ENCODE peak calls at places on chromosome 20, in four cellular contexts. W is K562, P is GM12878, S is HepG2. U is an unnamed sample.

GRCh38 chr20:38303908-38304379 is at the start of gene BPI:
- DNase-seq in S (no peak), P (no peak), W (no peak), U (no peak)

GRCh38 chr20:4555188-4555893 is 166.4 kb upstream of the PRND start:
- DNase-seq in W (no peak), S (no peak), P (no peak), U (no peak)

GRCh38 chr20:49687595-49688567 is 25.8 kb downstream of the B4GALT5 start:
- DNase-seq in W (peak; percentile 53), P (no peak), S (no peak), U (no peak)

GRCh38 chr20:15257071-15257470 is 919.7 kb upstream of the FLRT3 start:
- DNase-seq in S (no peak), P (no peak), W (no peak), U (no peak)

GRCh38 chr20:43900496-43900895 is 14.2 kb upstream of the TOX2 start:
- DNase-seq in S (no peak), W (no peak), P (no peak), U (no peak)

GRCh38 chr20:62646851-62647520 is 4.7 kb downstream of the SLCO4A1 start:
- DNase-seq in P (no peak), W (no peak), S (no peak), U (no peak)

GRCh38 chr20:19301843-19302242 is 89.4 kb downstream of the SLC24A3 start:
- DNase-seq in W (no peak), P (no peak), S (no peak), U (no peak)

GRCh38 chr20:2386516-2387179 is 5.9 kb downstream of the TGM6 start:
- DNase-seq in S (no peak), W (no peak), P (no peak), U (no peak)

GRCh38 chr20:10419550-10420133 is 14.4 kb downstream of the MKKS start:
- DNase-seq in W (no peak), P (no peak), S (no peak), U (no peak)

GRCh38 chr20:34710861-34711574 is 6.9 kb downstream of the TP53INP2 start:
- DNase-seq in W (no peak), P (no peak), S (no peak), U (no peak)

GRCh38 chr20:13492001-13492480 is 146.7 kb downstream of the TASP1 start:
- DNase-seq in W (no peak), P (no peak), S (no peak), U (no peak)

GRCh38 chr20:23938118-23938438 is 50.5 kb downstream of the GGTLC1 start:
- DNase-seq in S (no peak), W (no peak), P (no peak), U (no peak)

GRCh38 chr20:64210661-64211369 is 44.7 kb upstream of the PCMTD2 start:
- DNase-seq in P (no peak), W (no peak), S (no peak), U (no peak)

GRCh38 chr20:34941224-34941623 is 14.4 kb downstream of the GSS start:
- DNase-seq in W (no peak), S (no peak), P (no peak), U (no peak)

GRCh38 chr20:35329435-35330139 is 37.4 kb upstream of the FAM83C start:
- DNase-seq in W (peak; percentile 80), P (no peak), S (peak; percentile 75), U (no peak)

GRCh38 chr20:44041001-44041400 is 126.3 kb downstream of the TOX2 start:
- DNase-seq in W (no peak), S (no peak), P (no peak), U (peak; percentile 39)

GRCh38 chr20:37989601-37990001 is 43.7 kb downstream of the TTI1 start:
- DNase-seq in P (no peak), W (no peak), S (no peak), U (no peak)

GRCh38 chr20:39553120-39553519 is 591.0 kb downstream of the DHX35 start:
- DNase-seq in P (no peak), S (no peak), W (no peak), U (no peak)

GRCh38 chr20:9867196-9867980 is 28.5 kb upstream of the PAK5 start:
- DNase-seq in W (no peak), S (no peak), P (no peak), U (no peak)

GRCh38 chr20:13799974-13800373 is 15.1 kb downstream of the NDUFAF5 start:
- DNase-seq in W (no peak), S (no peak), P (no peak), U (no peak)

GRCh38 chr20:23125159-23125558 is 39.0 kb upstream of the CD93 start:
- DNase-seq in S (no peak), P (no peak), W (no peak), U (no peak)

DNA sequence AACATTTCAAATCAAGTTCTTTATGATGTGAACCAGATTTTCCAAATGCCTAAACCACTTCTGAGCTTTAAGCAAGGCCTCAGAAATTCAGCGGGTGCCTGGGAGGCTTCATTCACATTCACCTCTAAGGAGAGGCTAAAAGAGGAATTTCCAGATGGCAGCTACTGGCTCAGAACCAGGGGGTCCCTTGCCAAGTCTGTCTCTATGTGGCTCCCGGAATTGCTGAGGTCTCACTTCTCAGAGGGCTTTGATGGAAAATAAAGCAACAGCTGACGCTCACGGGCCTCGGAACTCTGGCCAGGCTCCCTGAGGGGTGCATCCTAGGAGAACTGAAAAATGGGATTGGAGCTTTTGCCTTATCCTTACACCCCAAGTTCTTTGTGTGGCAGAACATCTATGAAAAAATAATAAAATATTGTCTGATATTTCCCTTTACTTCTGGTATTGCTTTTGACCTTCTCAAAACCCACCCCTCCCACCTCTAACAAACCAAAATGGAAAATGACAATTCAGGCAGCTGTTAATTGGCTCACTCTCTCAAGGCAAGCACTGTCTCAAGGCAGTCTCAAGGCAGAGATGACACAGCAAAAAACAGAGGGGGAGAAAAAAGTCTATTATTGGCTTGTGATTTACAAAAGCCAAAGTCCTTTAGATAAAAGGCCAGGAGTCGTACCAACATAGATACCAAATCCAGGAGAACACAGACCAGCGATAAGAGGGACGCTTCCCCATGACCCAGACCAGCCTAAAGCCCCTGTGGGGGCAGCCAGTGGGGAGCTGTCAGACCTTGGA is 21.8 kb upstream of the LRRN4 start:
- DNase-seq in W (peak; percentile 17), P (no peak), S (no peak), U (no peak)
- TF ChIP-seq SRF in W (no peak), P (no peak), S (no peak), U (no peak)

GRCh38 chr20:32474717-32474966 is 110.5 kb downstream of the NOL4L start:
- DNase-seq in P (no peak), S (no peak), W (no peak), U (no peak)

GRCh38 chr20:32473231-32474008 is 111.7 kb downstream of the NOL4L start:
- DNase-seq in S (peak; percentile 94), P (no peak), W (peak; percentile 48), U (no peak)

GRCh38 chr20:32476684-32477593 is 108.2 kb downstream of the NOL4L start:
- DNase-seq in S (no peak), P (no peak), W (no peak), U (no peak)

GRCh38 chr20:32474009-32474716 is 111.0 kb downstream of the NOL4L start:
- DNase-seq in S (peak; percentile 43), W (peak; percentile 43), P (no peak), U (no peak)

GRCh38 chr20:32474967-32475819 is 109.9 kb downstream of the NOL4L start:
- DNase-seq in P (no peak), S (peak; percentile 86), W (peak; percentile 98), U (peak; percentile 65)
- TF ChIP-seq USF2 in P (no peak), S (no peak), W (no peak), U (no peak)

GRCh38 chr20:51526105-51526470 is 16.4 kb downstream of the NFATC2 start:
- DNase-seq in P (no peak), S (no peak), W (no peak), U (no peak)

GRCh38 chr20:51523276-51524013 is 19.1 kb downstream of the NFATC2 start:
- DNase-seq in P (no peak), W (no peak), S (no peak), U (no peak)

GRCh38 chr20:51526754-51527153 is 15.8 kb downstream of the NFATC2 start:
- DNase-seq in P (no peak), W (no peak), S (no peak), U (no peak)

GRCh38 chr20:51528263-51529026 is 14.1 kb downstream of the NFATC2 start:
- DNase-seq in S (no peak), P (no peak), W (no peak), U (no peak)

DNA sequence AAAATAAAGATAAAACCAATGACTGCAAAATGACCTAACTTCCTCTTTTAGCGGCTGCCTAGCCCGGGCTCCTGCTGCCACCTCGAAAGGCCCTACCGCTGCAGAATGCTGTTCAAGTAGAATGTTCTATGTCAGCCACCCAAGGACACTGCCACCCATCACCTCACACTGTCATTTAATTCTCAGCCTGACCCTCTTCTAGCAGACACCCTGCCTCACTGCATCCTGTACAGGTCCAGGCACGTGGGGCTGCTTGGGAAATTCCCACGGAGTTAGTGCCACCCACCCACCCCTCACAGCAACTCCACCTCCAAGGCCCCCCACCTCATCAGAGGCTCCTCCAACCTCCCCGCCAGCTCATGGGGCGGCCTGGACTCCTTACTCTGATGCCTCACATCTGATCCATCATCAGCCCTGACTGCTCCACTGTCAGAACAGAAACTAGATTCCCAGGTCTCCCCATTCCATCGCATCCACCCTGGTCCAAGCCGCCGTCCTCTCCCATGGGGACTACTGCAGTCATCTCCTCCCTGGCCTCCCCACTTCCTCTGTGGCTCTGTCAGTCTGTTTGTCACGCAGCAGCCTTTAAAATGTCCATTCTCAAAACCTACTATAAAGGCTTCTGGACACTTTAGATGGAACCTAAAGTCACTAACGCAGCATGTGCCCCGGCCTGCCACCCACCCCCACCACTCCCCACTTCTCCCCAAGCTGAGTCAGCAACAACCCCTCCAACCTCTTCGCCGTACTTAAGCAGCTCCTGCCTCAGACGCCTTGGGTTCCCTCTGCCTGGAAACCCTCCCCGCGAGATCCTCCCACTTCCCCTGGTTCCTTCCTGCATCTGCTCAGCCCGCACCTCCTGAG is 17.0 kb downstream of the NFATC2 start:
- DNase-seq in W (peak; percentile 56), P (no peak), S (no peak), U (no peak)
- TF ChIP-seq SRF in W (no peak), P (no peak), S (no peak), U (no peak)

GRCh38 chr20:21191839-21192238 is 66.0 kb downstream of the KIZ start:
- DNase-seq in W (no peak), S (no peak), P (no peak), U (peak; percentile 64)
- TF ChIP-seq USF2 in W (no peak), S (no peak), P (no peak), U (no peak)

GRCh38 chr20:48025661-48026060 is 240.4 kb upstream of the SULF2 start:
- DNase-seq in P (no peak), W (no peak), S (no peak), U (no peak)

GRCh38 chr20:48026981-48027592 is 241.8 kb upstream of the SULF2 start:
- DNase-seq in S (no peak), W (no peak), P (no peak), U (no peak)

GRCh38 chr20:48019940-48020339 is 234.7 kb upstream of the SULF2 start:
- DNase-seq in S (no peak), P (no peak), W (no peak), U (no peak)

GRCh38 chr20:48019496-48019895 is 234.2 kb upstream of the SULF2 start:
- DNase-seq in W (no peak), S (no peak), P (no peak), U (no peak)

DNA sequence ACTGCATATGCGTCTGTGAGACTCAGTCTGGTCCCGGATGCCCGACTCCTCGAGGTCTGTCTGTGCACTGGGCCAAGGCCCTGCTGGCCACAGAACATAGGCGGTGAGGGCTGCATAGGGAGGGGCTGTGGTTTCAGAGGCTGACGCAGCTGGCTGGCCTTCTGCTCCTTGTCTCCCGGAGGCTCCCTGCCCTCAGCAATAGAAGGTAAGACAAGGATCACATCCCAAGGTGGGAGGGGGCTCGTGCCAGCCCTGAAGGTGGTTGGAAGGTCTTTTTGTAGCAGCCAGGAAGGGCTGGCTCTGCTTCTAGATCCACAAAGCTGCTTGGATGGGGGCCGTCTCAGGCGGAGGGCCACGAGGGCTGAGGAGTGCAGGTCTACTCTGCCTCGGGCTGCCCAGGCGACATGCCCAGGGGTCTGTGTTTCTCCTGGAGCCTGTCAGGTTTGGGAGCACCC is 239.8 kb upstream of the SULF2 start:
- DNase-seq in P (no peak), S (no peak), W (no peak), U (peak; percentile 51)
- TF ChIP-seq SRF in P (no peak), S (no peak), W (no peak), U (no peak)